ENCODE peak calls at places on chromosomes 1 and 21, in eight cellular contexts. F, Z, T, L, P, G, H and K are unnamed samples.

GRCh38 chr21:45892156-45892919 is 89.2 kb upstream of the COL6A1 start:
- DNase-seq in F (no peak), Z (peak), T (no peak), L (no peak), P (no peak), G (no peak), H (no peak), K (peak)

GRCh38 chr1:78007677-78008341 is 3.1 kb downstream of the DNAJB4 start:
- DNase-seq in F (no peak), Z (no peak), T (no peak), L (no peak), P (no peak), G (no peak), H (no peak), K (no peak)

GRCh38 chr21:37257967-37258877 is 8.9 kb downstream of the VPS26C start:
- DNase-seq in F (peak), Z (peak), T (no peak), L (peak), P (no peak), G (peak), H (peak), K (peak)

GRCh38 chr1:151145158-151146071 is 1.0 kb downstream of the SEMA6C start:
- DNase-seq in F (peak), Z (no peak), T (no peak), L (peak), P (no peak), G (peak), H (no peak), K (no peak)

GRCh38 chr1:27348861-27349783 is 7.3 kb downstream of the SYTL1 start:
- DNase-seq in F (peak), Z (peak), T (no peak), L (peak), P (no peak), G (peak), H (no peak), K (peak)

GRCh38 chr1:1974834-1975233 is 28.8 kb downstream of the CFAP74 start:
- DNase-seq in F (no peak), Z (no peak), T (no peak), L (no peak), P (no peak), G (peak), H (no peak), K (no peak)

GRCh38 chr1:94873520-94874351 is 53.2 kb downstream of the CNN3 start:
- DNase-seq in F (no peak), Z (no peak), T (no peak), L (no peak), P (no peak), G (no peak), H (no peak), K (no peak)

GRCh38 chr1:153683853-153684252 is 5.4 kb downstream of the NPR1 start:
- DNase-seq in F (no peak), Z (no peak), T (no peak), L (peak), P (no peak), G (no peak), H (no peak), K (no peak)

GRCh38 chr1:27554777-27555699 is 48.9 kb downstream of the AHDC1 start:
- DNase-seq in F (no peak), Z (no peak), T (no peak), L (no peak), P (no peak), G (no peak), H (peak), K (no peak)

GRCh38 chr21:45457161-45457831 is 52.3 kb downstream of the COL18A1 start:
- DNase-seq in F (no peak), Z (no peak), T (no peak), L (no peak), P (no peak), G (no peak), H (no peak), K (no peak)

GRCh38 chr1:62917805-62918204 is 133.9 kb downstream of the ATG4C start:
- DNase-seq in F (no peak), Z (no peak), T (no peak), L (no peak), P (no peak), G (peak), H (no peak), K (no peak)

GRCh38 chr1:3776231-3777030 is 3.9 kb downstream of the SMIM1 start:
- DNase-seq in F (no peak), Z (no peak), T (no peak), L (no peak), P (no peak), G (no peak), H (no peak), K (no peak)

GRCh38 chr1:172483448-172483847 is 39.6 kb upstream of the PIGC start:
- DNase-seq in F (no peak), Z (no peak), T (no peak), L (no peak), P (no peak), G (no peak), H (no peak), K (no peak)